ENCODE peak calls at places on chromosome 14, in nine cellular contexts. O is brain microvascular endothelial cell, X is PC-9, L is K562, Z is body of pancreas, J is foreskin fibroblast, F is AG04450, P is colonic mucosa, T is Peyer's patch. D is an unnamed sample.

GRCh38 chr14:23041729-23042128 is 283 bp upstream of the PSMB11 start:
- DNase-seq in Z (no peak), O (no peak), P (no peak), L (no peak), F (no peak), J (no peak), T (no peak), X (no peak), D (no peak)

GRCh38 chr14:85241022-85241880 is 288.7 kb upstream of the FLRT2 start:
- DNase-seq in Z (peak), O (no peak), L (no peak), P (no peak), F (no peak), X (peak), J (no peak), T (no peak), D (no peak)

GRCh38 chr14:74955229-74955999 is at the start of gene PGF:
- DNase-seq in X (peak), F (no peak), J (no peak), T (peak), O (no peak), L (peak), Z (peak), P (peak), D (no peak)

GRCh38 chr14:25909361-25909760 is 688.5 kb downstream of the NOVA1 start:
- DNase-seq in P (no peak), O (no peak), T (no peak), F (no peak), Z (no peak), L (no peak), X (no peak), J (no peak), D (no peak)

GRCh38 chr14:37168721-37169120 is 3.7 kb downstream of the SLC25A21 start:
- DNase-seq in O (no peak), T (no peak), F (no peak), J (no peak), L (peak), X (no peak), P (no peak), Z (peak), D (no peak)

GRCh38 chr14:79809849-79810612 is 401.3 kb downstream of the DIO2 start:
- DNase-seq in P (no peak), X (peak), T (no peak), J (no peak), O (peak), F (no peak), L (no peak), Z (no peak), D (no peak)

GRCh38 chr14:61064866-61065265 is 83.8 kb downstream of the SLC38A6 start:
- DNase-seq in P (no peak), O (no peak), X (no peak), L (no peak), J (no peak), T (no peak), F (no peak), Z (no peak), D (no peak)

GRCh38 chr14:46250113-46250703 is 401.4 kb downstream of the RPL10L start:
- DNase-seq in X (no peak), Z (no peak), O (peak), T (no peak), F (no peak), L (no peak), P (no peak), J (peak), D (peak)

GRCh38 chr14:105838591-105839424 is 312.4 kb downstream of the TMEM121 start:
- DNase-seq in O (no peak), J (no peak), T (no peak), F (no peak), Z (no peak), P (peak), X (no peak), L (no peak), D (no peak)

GRCh38 chr14:85444685-85445084 is 85.3 kb upstream of the FLRT2 start:
- DNase-seq in J (no peak), Z (no peak), X (no peak), T (no peak), P (no peak), O (peak), L (no peak), F (no peak), D (peak)

GRCh38 chr14:65258391-65258790 is 154.1 kb upstream of the FUT8 start:
- DNase-seq in X (peak), T (no peak), J (peak), Z (no peak), P (no peak), F (no peak), O (peak), L (no peak), D (no peak)

GRCh38 chr14:22220427-22220826 is 368.6 kb downstream of the DAD1 start:
- DNase-seq in F (peak), J (no peak), O (no peak), X (no peak), Z (no peak), L (no peak), T (no peak), P (no peak), D (no peak)

GRCh38 chr14:103711516-103712431 is 3.5 kb downstream of the XRCC3 start:
- DNase-seq in X (peak), J (no peak), T (no peak), Z (peak), P (peak), F (no peak), L (no peak), O (no peak), D (no peak)

GRCh38 chr14:23396126-23396525 is 11.9 kb downstream of the MYH6 start:
- DNase-seq in P (no peak), T (no peak), O (no peak), J (no peak), Z (no peak), X (no peak), L (no peak), F (no peak), D (no peak)

GRCh38 chr14:71815110-71815509 is 117.1 kb upstream of the RGS6 start:
- DNase-seq in Z (no peak), J (no peak), F (no peak), L (no peak), X (no peak), P (no peak), O (no peak), T (no peak), D (no peak)

GRCh38 chr14:70096866-70097265 is 91.9 kb downstream of the SLC8A3 start:
- DNase-seq in T (no peak), F (no peak), Z (no peak), P (no peak), X (no peak), O (peak), L (no peak), J (peak), D (no peak)

GRCh38 chr14:30564235-30564867 is 5.4 kb downstream of the G2E3 start:
- DNase-seq in J (no peak), O (no peak), L (no peak), P (no peak), F (no peak), T (no peak), X (no peak), Z (no peak), D (no peak)

GRCh38 chr14:98906123-98906995 is 365.6 kb downstream of the BCL11B start:
- DNase-seq in X (no peak), Z (peak), L (no peak), O (no peak), T (no peak), P (peak), J (no peak), F (no peak), D (no peak)

GRCh38 chr14:20976291-20976690 is 13.5 kb upstream of the METTL17 start:
- DNase-seq in J (no peak), O (no peak), P (no peak), F (no peak), Z (no peak), T (no peak), L (no peak), X (no peak), D (no peak)

GRCh38 chr14:101181717-101182313 is 278.3 kb upstream of the RTL1 start:
- DNase-seq in L (no peak), T (no peak), Z (no peak), O (no peak), J (no peak), X (no peak), F (no peak), P (no peak), D (no peak)

GRCh38 chr14:39396448-39396847 is 35.8 kb downstream of the FBXO33 start:
- DNase-seq in F (no peak), Z (no peak), T (no peak), L (no peak), O (no peak), P (no peak), X (no peak), J (no peak), D (no peak)

GRCh38 chr14:73750161-73750901 is 36.1 kb upstream of the PNMA1 start:
- DNase-seq in T (no peak), J (no peak), Z (peak), X (no peak), P (peak), L (no peak), O (no peak), F (no peak), D (no peak)

GRCh38 chr14:73751157-73751691 is 37.0 kb upstream of the PNMA1 start:
- DNase-seq in L (no peak), F (no peak), O (no peak), P (no peak), J (no peak), T (peak), X (no peak), Z (no peak), D (no peak)

GRCh38 chr14:73753043-73753886 is 39.1 kb upstream of the PNMA1 start:
- DNase-seq in Z (peak), O (no peak), P (peak), F (no peak), X (peak), J (no peak), L (peak), T (peak), D (no peak)

GRCh38 chr14:73753887-73754880 is 40.0 kb upstream of the PNMA1 start:
- DNase-seq in J (peak), F (no peak), L (no peak), Z (no peak), X (no peak), T (peak), P (peak), O (no peak), D (no peak)

DNA sequence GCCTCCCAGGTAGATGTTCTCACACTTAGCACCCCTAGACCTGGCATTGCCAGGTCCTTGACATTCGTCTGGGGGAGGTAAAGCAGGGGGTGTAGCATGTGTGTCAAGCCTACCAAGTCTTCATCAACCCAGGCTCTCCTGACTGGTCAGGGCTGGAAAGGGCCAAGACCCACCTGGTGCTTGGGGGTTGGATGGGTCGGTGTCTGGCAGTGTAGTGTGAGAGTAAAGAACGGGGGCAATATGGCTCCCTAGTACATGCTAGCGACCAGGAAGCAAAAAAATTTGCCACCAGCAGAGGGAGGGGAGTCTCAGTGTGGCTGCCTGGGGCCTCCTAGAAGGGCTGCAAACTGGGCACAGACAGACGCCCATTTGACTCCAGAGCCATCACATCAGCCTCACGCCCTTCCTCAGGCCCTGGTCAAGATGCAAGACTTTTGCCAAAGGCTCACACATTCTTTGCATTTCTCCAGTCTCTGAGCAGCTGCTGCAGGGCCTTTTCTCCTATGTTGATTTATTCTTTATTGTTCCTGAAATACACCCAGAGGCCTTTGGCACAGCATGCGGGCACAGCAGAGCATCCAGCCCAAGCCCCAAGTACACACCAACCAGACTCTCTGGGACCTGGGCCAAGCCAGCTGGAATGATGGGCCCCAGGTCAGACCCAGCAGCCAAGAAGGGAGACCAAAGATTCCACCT is 38.3 kb upstream of the PNMA1 start:
- DNase-seq in P (peak), J (peak), X (peak), Z (peak), O (no peak), T (peak), L (no peak), F (no peak), D (no peak)
- H3K4me3 ChIP-seq in P (no peak), J (no peak), X (no peak), Z (no peak), O (no peak), T (no peak), L (no peak), F (no peak), D (no peak)

GRCh38 chr14:86955955-86956354 is 1037.0 kb downstream of the GALC start:
- DNase-seq in Z (no peak), P (no peak), T (no peak), L (no peak), O (no peak), J (no peak), F (no peak), X (no peak), D (no peak)

GRCh38 chr14:86961106-86961716 is 1031.8 kb downstream of the GALC start:
- DNase-seq in F (no peak), Z (peak), O (no peak), L (peak), J (no peak), P (no peak), X (no peak), T (no peak), D (no peak)
- TF ChIP-seq CTCF in F (peak), Z (peak), O (peak), L (peak), J (peak), P (no peak), X (peak), T (no peak), D (peak)

DNA sequence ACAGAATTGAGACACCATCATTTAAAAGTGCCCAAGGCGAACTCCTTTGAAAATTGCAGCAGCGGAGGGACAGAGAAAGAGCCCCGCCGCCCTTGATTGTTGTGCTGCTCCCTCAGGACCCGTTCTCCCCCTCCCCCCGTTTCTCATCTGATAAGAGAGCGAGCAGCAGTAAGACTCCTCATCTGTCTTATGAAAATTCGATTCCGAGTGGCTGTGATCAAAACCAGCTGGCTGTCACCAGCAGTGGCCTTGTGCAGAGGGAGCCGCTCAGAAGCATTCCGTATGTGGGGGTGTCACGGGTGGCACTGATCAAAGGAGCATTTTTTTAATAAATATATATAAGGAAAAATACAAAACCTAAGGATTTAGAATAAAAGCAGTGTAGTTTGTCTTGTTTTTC is 78.0 kb upstream of the GPATCH2L start:
- DNase-seq in P (no peak), J (no peak), F (no peak), L (no peak), O (no peak), X (no peak), Z (no peak), T (no peak), D (no peak)
- H3K4me3 ChIP-seq in P (no peak), J (no peak), F (no peak), L (no peak), O (no peak), X (no peak), Z (no peak), T (no peak), D (no peak)

GRCh38 chr14:93150227-93151206 is 34.2 kb downstream of the MOAP1 start:
- DNase-seq in Z (peak), T (no peak), O (no peak), F (no peak), X (no peak), L (no peak), J (no peak), P (peak), D (peak)
- TF ChIP-seq CTCF in Z (no peak), T (no peak), O (no peak), F (no peak), X (no peak), L (no peak), J (no peak), P (no peak), D (no peak)

GRCh38 chr14:81452766-81453165 is 52.6 kb upstream of the STON2 start:
- DNase-seq in P (no peak), F (no peak), L (no peak), Z (no peak), J (no peak), T (no peak), X (no peak), O (no peak), D (no peak)

GRCh38 chr14:81454572-81455218 is 54.6 kb upstream of the STON2 start:
- DNase-seq in F (no peak), X (no peak), J (no peak), T (no peak), L (no peak), Z (no peak), O (no peak), P (peak), D (no peak)

GRCh38 chr14:81452341-81452740 is 52.2 kb upstream of the STON2 start:
- DNase-seq in P (no peak), T (no peak), O (no peak), X (no peak), J (no peak), Z (no peak), L (no peak), F (no peak), D (no peak)

GRCh38 chr14:81455344-81455743 is 55.2 kb upstream of the STON2 start:
- DNase-seq in P (no peak), X (no peak), Z (no peak), F (no peak), J (no peak), T (no peak), O (no peak), L (no peak), D (no peak)

DNA sequence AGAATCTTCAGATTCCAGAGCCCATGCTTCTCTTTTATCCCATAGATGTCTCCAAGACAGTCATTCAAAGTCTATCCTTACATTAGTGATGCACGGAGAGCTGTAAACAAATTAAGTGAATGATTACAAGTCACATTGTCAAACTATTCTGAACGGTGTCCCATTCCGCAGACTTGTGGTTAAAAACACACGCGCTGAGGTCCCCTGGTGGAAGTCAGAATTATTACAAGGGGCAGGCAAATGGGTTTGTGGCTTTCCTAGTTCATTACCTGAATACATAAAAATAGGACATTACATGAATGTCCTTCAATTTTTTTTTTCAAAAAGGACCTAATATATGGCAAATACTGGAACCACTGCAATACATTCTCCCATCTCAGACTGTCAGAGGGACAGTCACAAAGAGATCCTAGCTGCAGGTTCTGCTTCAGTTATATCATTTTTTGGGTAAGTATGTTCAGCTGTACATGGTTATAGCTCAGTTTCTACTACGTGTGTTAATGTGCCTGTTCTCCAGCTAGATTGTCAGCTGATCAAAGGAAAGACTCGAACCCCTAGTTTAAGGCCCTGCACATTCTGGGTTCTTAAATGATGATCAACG is 53.1 kb upstream of the STON2 start:
- DNase-seq in L (peak), O (peak), Z (peak), F (no peak), X (peak), J (no peak), P (peak), T (no peak), D (no peak)
- H3K4me3 ChIP-seq in L (no peak), O (no peak), Z (no peak), F (no peak), X (no peak), J (no peak), P (no peak), T (no peak), D (no peak)

GRCh38 chr14:99918781-99919180 is 125.6 kb downstream of the EML1 start:
- DNase-seq in Z (no peak), X (no peak), J (no peak), P (no peak), F (no peak), L (no peak), O (no peak), T (no peak), D (no peak)

GRCh38 chr14:99909500-99910064 is 116.4 kb downstream of the EML1 start:
- DNase-seq in Z (no peak), X (no peak), P (no peak), J (no peak), O (no peak), F (no peak), T (no peak), L (no peak), D (no peak)

GRCh38 chr14:99916091-99916383 is 122.8 kb downstream of the EML1 start:
- DNase-seq in P (no peak), F (no peak), L (no peak), X (no peak), O (no peak), T (no peak), J (no peak), Z (no peak), D (no peak)

GRCh38 chr14:99910337-99911268 is 117.4 kb downstream of the EML1 start:
- DNase-seq in L (no peak), F (peak), P (no peak), X (no peak), J (peak), Z (no peak), T (no peak), O (peak), D (peak)

GRCh38 chr14:99915305-99916090 is 122.3 kb downstream of the EML1 start:
- DNase-seq in Z (no peak), X (no peak), O (no peak), P (no peak), L (no peak), F (no peak), T (no peak), J (no peak), D (no peak)
- TF ChIP-seq CTCF in Z (no peak), X (no peak), O (no peak), P (no peak), L (no peak), F (no peak), T (no peak), J (no peak), D (no peak)

DNA sequence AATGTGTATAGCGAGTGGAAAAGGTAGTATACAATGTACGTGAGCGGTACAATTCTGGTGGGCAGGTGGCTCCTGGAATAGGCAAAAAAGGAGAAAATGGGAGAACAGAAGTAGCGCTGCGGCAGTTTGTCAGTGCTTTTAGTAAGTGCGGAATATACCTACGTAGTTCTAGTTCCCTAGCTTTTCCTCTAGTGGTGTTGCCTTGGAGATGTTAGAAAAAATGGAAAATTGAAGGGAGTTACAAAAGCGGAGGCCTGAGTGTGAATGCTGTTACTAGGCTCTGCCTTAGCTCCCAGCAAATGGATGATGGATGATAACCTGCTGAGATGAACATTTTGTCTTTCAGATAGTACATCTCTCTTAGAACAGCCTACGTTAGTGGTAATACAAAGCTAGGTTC is 1.1 kb downstream of the TTC8 start:
- DNase-seq in P (no peak), Z (no peak), F (no peak), T (no peak), J (no peak), L (no peak), X (no peak), O (no peak), D (no peak)
- H3K4me3 ChIP-seq in P (no peak), Z (no peak), F (peak), T (no peak), J (peak), L (peak), X (peak), O (peak), D (peak)